ENCODE peak calls at places on chromosomes 3 and 15, in nine cellular contexts. V is right atrium auricular region, L is DND-41, C is cardiac muscle cell, N is left ventricle myocardium inferior, J is neural progenitor cell, Z is esophagus muscularis mucosa, O is kidney epithelial cell, K is fibroblast of lung. Q is an unnamed sample.
A peak's percentile ranks its signal among the peaks of the same experiment; 100 is the strongest.

GRCh38 chr3:115512565-115513410 is 110.5 kb upstream of the GAP43 start:
- DNase-seq in V (no peak), L (no peak), C (peak; percentile 67), N (peak; percentile 17), J (peak; percentile 91), Z (no peak), O (no peak), K (peak; percentile 66), Q (no peak)

GRCh38 chr3:139308156-139309017 is 35.4 kb upstream of the MRPS22 start:
- DNase-seq in V (no peak), L (no peak), C (no peak), N (no peak), J (peak; percentile 19), Z (no peak), O (peak; percentile 71), K (no peak), Q (no peak)

GRCh38 chr3:113264741-113265140 is 53.4 kb downstream of the BOC start:
- DNase-seq in V (no peak), L (no peak), C (no peak), N (no peak), J (peak; percentile 72), Z (no peak), O (no peak), K (no peak), Q (no peak)

GRCh38 chr15:32029862-32030781 is at the start of gene CHRNA7:
- DNase-seq in V (peak; percentile 60), L (no peak), C (peak; percentile 43), N (peak; percentile 59), J (peak; percentile 95), Z (no peak), O (no peak), K (peak; percentile 42), Q (peak; percentile 80)

GRCh38 chr15:39976291-39977274 is 42.7 kb downstream of the EIF2AK4 start:
- DNase-seq in V (peak; percentile 70), L (no peak), C (peak; percentile 64), N (peak; percentile 74), J (peak; percentile 61), Z (no peak), O (peak; percentile 18), K (peak; percentile 68), Q (no peak)

GRCh38 chr3:25103391-25103790 is 324.7 kb upstream of the RARB start:
- DNase-seq in V (no peak), L (no peak), C (no peak), N (no peak), J (no peak), Z (no peak), O (no peak), K (no peak), Q (no peak)

GRCh38 chr3:141275032-141275422 is 43.4 kb downstream of the PXYLP1 start:
- DNase-seq in V (no peak), L (peak; percentile 35), C (peak; percentile 16), N (no peak), J (no peak), Z (no peak), O (peak; percentile 49), K (peak; percentile 56), Q (no peak)

GRCh38 chr15:82572311-82572710 is 32.1 kb upstream of the RPS17 start:
- DNase-seq in V (no peak), L (no peak), C (peak; percentile 12), N (no peak), J (no peak), Z (no peak), O (no peak), K (no peak), Q (no peak)

GRCh38 chr15:32933241-32933640 is 215.4 kb downstream of the GREM1 start:
- DNase-seq in V (no peak), L (no peak), C (peak; percentile 15), N (no peak), J (no peak), Z (no peak), O (no peak), K (no peak), Q (no peak)

GRCh38 chr15:51110171-51110570 is 15.5 kb upstream of the TNFAIP8L3 start:
- DNase-seq in V (no peak), L (no peak), C (no peak), N (no peak), J (no peak), Z (no peak), O (no peak), K (no peak), Q (no peak)

GRCh38 chr15:60392601-60392985 is 5.2 kb downstream of the ANXA2 start:
- DNase-seq in V (no peak), L (no peak), C (peak; percentile 82), N (no peak), J (no peak), Z (no peak), O (peak; percentile 75), K (peak; percentile 89), Q (peak; percentile 9)

GRCh38 chr3:43489918-43490317 is 131.9 kb downstream of the ANO10 start:
- DNase-seq in V (no peak), L (no peak), C (no peak), N (no peak), J (no peak), Z (no peak), O (no peak), K (no peak), Q (no peak)

GRCh38 chr3:48899298-48899697 is 616 bp upstream of the SLC25A20 start:
- DNase-seq in V (no peak), L (peak; percentile 56), C (peak; percentile 2), N (no peak), J (no peak), Z (no peak), O (no peak), K (no peak), Q (no peak)

GRCh38 chr3:105899528-105899927 is 30.7 kb upstream of the CBLB start:
- DNase-seq in V (no peak), L (no peak), C (peak; percentile 75), N (no peak), J (no peak), Z (no peak), O (peak; percentile 16), K (peak; percentile 62), Q (no peak)

GRCh38 chr15:63531586-63531985 is 27.2 kb downstream of the USP3 start:
- DNase-seq in V (no peak), L (no peak), C (no peak), N (no peak), J (no peak), Z (no peak), O (no peak), K (no peak), Q (no peak)

GRCh38 chr3:354433-354832 is 157.9 kb downstream of the CHL1 start:
- DNase-seq in V (no peak), L (peak; percentile 40), C (peak; percentile 38), N (no peak), J (peak; percentile 61), Z (no peak), O (no peak), K (peak; percentile 37), Q (peak; percentile 26)

GRCh38 chr3:166560253-166560652 is 723.0 kb upstream of the BCHE start:
- DNase-seq in V (no peak), L (no peak), C (no peak), N (no peak), J (peak; percentile 9), Z (no peak), O (no peak), K (no peak), Q (no peak)

GRCh38 chr3:23829242-23829934 is 23.6 kb downstream of the UBE2E1 start:
- DNase-seq in V (no peak), L (no peak), C (no peak), N (no peak), J (no peak), Z (no peak), O (no peak), K (no peak), Q (peak; percentile 80)

GRCh38 chr3:23830869-23831484 is 25.2 kb downstream of the UBE2E1 start:
- DNase-seq in V (no peak), L (no peak), C (no peak), N (no peak), J (no peak), Z (no peak), O (no peak), K (peak; percentile 29), Q (peak; percentile 54)

GRCh38 chr3:23832523-23832922 is 26.8 kb downstream of the UBE2E1 start:
- DNase-seq in V (no peak), L (no peak), C (no peak), N (no peak), J (no peak), Z (no peak), O (no peak), K (peak; percentile 26), Q (no peak)

GRCh38 chr3:23834082-23834870 is 28.5 kb downstream of the UBE2E1 start:
- DNase-seq in V (no peak), L (no peak), C (no peak), N (no peak), J (no peak), Z (no peak), O (no peak), K (no peak), Q (no peak)

GRCh38 chr3:23831517-23832394 is 26.0 kb downstream of the UBE2E1 start:
- DNase-seq in V (no peak), L (no peak), C (no peak), N (no peak), J (no peak), Z (no peak), O (no peak), K (no peak), Q (no peak)
- H3K4me3 ChIP-seq in V (no peak overlapping the region), L (no peak overlapping the region), C (no peak overlapping the region), N (no peak overlapping the region), J (no peak overlapping the region), Z (no peak overlapping the region), O (no peak overlapping the region), K (no peak overlapping the region), Q (peak overlapping the region; percentile 30)

DNA sequence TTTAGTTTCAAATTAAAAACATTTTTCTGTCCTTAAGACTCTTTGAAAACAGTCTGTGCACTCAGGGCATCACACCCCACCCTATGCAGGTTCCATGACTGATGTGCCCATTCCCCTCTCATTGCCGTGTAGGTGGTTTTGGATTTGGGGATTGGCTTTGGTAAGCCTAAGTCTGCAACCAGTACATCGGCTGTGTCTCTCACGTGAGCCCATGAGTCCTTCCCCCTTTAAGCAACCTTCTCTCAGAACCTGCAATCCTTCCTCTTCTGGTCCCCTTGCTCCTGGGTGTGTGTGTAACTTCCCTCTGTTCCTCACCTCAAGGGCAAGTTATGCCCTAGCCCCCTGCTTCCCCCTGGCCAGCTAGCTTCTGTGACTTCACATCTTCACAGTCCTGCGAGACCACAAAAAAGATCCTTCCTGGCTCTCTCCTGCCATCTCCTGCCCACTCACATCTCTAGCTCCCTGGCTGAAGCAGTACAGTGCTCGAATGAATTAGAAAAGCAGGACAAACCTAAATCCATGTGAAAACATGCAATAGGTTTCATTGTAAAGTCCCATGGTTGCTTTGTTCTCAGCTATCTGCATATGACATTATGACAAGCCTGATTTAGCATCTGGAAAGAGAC is 126.7 kb downstream of the UACA start:
- DNase-seq in V (no peak), L (no peak), C (peak; percentile 47), N (no peak), J (peak; percentile 37), Z (no peak), O (no peak), K (peak; percentile 28), Q (no peak)
- TF ChIP-seq CTCF in V (peak; percentile 19), L (peak; percentile 31), C (peak; percentile 52), N (peak; percentile 41), J (peak; percentile 50), Z (no peak), O (peak; percentile 48), K (peak; percentile 42), Q (peak; percentile 15)

GRCh38 chr3:16943857-16944256 is 59.1 kb downstream of the PLCL2 start:
- DNase-seq in V (no peak), L (no peak), C (no peak), N (no peak), J (no peak), Z (no peak), O (no peak), K (no peak), Q (no peak)
- H3K27me3 ChIP-seq in V (no peaks in the 10 kb centered on the region), L (no peaks in the 10 kb centered on the region), C (no peaks in the 10 kb centered on the region), N (no peaks in the 10 kb centered on the region), J (no peaks in the 10 kb centered on the region), Z (no peaks in the 10 kb centered on the region), O (no peaks in the 10 kb centered on the region), K (no peaks in the 10 kb centered on the region), Q (no peaks in the 10 kb centered on the region)

GRCh38 chr3:128931046-128931445 is 51.6 kb downstream of the ACAD9 start:
- DNase-seq in V (no peak), L (no peak), C (no peak), N (no peak), J (no peak), Z (no peak), O (no peak), K (no peak), Q (no peak)
- H3K4me3 ChIP-seq in V (no peak overlapping the region), L (no peak overlapping the region), C (no peak overlapping the region), N (no peak overlapping the region), J (no peak overlapping the region), Z (no peak overlapping the region), O (no peak overlapping the region), K (no peak overlapping the region), Q (no peak overlapping the region)

Q was measured in GM06990.